ENCODE peak calls at places on chromosomes 7 and 10, in four cellular contexts. Q is GM06990, E is heart right ventricle, Y is heart left ventricle. F is an unnamed sample.

GRCh38 chr7:2663121-2663886 is 24.7 kb upstream of the AMZ1 start:
- DNase-seq in Q (no peak), Y (peak; percentile 71), E (no peak), F (no peak)

GRCh38 chr10:46547881-46548780 is 8.3 kb downstream of the GPRIN2 start:
- DNase-seq in E (peak; percentile 3), Y (peak; percentile 24), Q (no peak), F (no peak)

GRCh38 chr7:99224263-99224947 is 16.5 kb upstream of the KPNA7 start:
- DNase-seq in E (no peak), Y (no peak), Q (no peak), F (no peak)

GRCh38 chr10:58588673-58589265 is 76.1 kb downstream of the BICC1 start:
- DNase-seq in Y (peak; percentile 24), E (no peak), Q (no peak), F (no peak)

GRCh38 chr10:31962826-31963597 is 34.4 kb upstream of the ARHGAP12 start:
- DNase-seq in E (no peak), Y (no peak), Q (no peak), F (no peak)

GRCh38 chr7:21617916-21618390 is 75.1 kb downstream of the DNAH11 start:
- DNase-seq in Q (no peak), Y (peak; percentile 65), E (peak; percentile 51), F (no peak)

GRCh38 chr7:139441961-139442360 is 41.5 kb downstream of the KLRG2 start:
- DNase-seq in E (no peak), Y (no peak), Q (no peak), F (no peak)

GRCh38 chr7:51246258-51247245 is 70.1 kb downstream of the COBL start:
- DNase-seq in E (peak; percentile 88), Y (peak; percentile 92), Q (no peak), F (no peak)

GRCh38 chr7:128763541-128763940 is 12.1 kb downstream of the OPN1SW start:
- DNase-seq in Q (no peak), Y (no peak), E (no peak), F (no peak)

GRCh38 chr7:75891815-75892411 is 13.1 kb downstream of the RHBDD2 start:
- DNase-seq in Y (no peak), E (no peak), Q (no peak), F (no peak)

GRCh38 chr10:68594405-68594804 is 34.3 kb downstream of the TET1 start:
- DNase-seq in E (peak; percentile 39), Y (peak; percentile 48), Q (no peak), F (no peak)

GRCh38 chr10:14358886-14359573 is 28.3 kb upstream of the FRMD4A start:
- DNase-seq in E (no peak), Y (no peak), Q (no peak), F (no peak)

GRCh38 chr10:10871312-10871711 is 146.4 kb upstream of the CELF2 start:
- DNase-seq in Y (no peak), Q (no peak), E (no peak), F (no peak)

GRCh38 chr10:62239994-62240393 is 28.6 kb downstream of the RTKN2 start:
- DNase-seq in Y (no peak), E (no peak), Q (no peak), F (no peak)

GRCh38 chr7:135672560-135673359 is 10.4 kb downstream of the STMP1 start:
- DNase-seq in E (peak; percentile 53), Y (no peak), Q (no peak), F (no peak)

GRCh38 chr10:110701618-110701971 is 57.5 kb downstream of the RBM20 start:
- DNase-seq in Y (no peak), E (no peak), Q (no peak), F (no peak)

GRCh38 chr7:113996405-113996804 is 77.6 kb upstream of the PPP1R3A start:
- DNase-seq in Y (no peak), E (no peak), Q (no peak), F (no peak)